ENCODE peak calls at places on chromosomes 6 and 20, in ten cellular contexts. J, Q, X, M, O, W, Y, K, N and L are unnamed samples.

GRCh38 chr6:21808551-21809181 is 215.1 kb downstream of the SOX4 start:
- DNase-seq in J (no peak), Q (no peak), X (no peak), M (peak), O (peak), W (peak), Y (no peak), K (no peak), N (peak), L (peak)

GRCh38 chr6:14441371-14441781 is 323.8 kb downstream of the CD83 start:
- DNase-seq in J (no peak), Q (no peak), X (no peak), M (peak), O (no peak), W (peak), Y (no peak), K (no peak), N (no peak), L (peak)

GRCh38 chr6:106629859-106630163 is 433 bp downstream of the QRSL1 start:
- DNase-seq in J (no peak), Q (no peak), X (no peak), M (no peak), O (no peak), W (no peak), Y (no peak), K (no peak), N (no peak), L (peak)

GRCh38 chr6:37809144-37809543 is 10.4 kb upstream of the ZFAND3 start:
- DNase-seq in J (no peak), Q (no peak), X (no peak), M (peak), O (peak), W (no peak), Y (no peak), K (no peak), N (no peak), L (peak)

GRCh38 chr6:156809446-156810178 is 32.4 kb downstream of the ARID1B start:
- DNase-seq in J (no peak), Q (no peak), X (no peak), M (no peak), O (no peak), W (no peak), Y (no peak), K (no peak), N (no peak), L (no peak)

GRCh38 chr6:107489636-107490567 is at the start of gene SOBP:
- DNase-seq in J (no peak), Q (peak), X (peak), M (peak), O (peak), W (peak), Y (peak), K (no peak), N (peak), L (peak)

GRCh38 chr6:17589402-17590116 is 10.5 kb upstream of the FAM8A1 start:
- DNase-seq in J (peak), Q (no peak), X (no peak), M (peak), O (no peak), W (no peak), Y (peak), K (no peak), N (no peak), L (peak)

GRCh38 chr20:56924976-56925695 is 296.0 kb downstream of the TFAP2C start:
- DNase-seq in J (no peak), Q (no peak), X (no peak), M (no peak), O (peak), W (no peak), Y (no peak), K (no peak), N (no peak), L (no peak)

GRCh38 chr20:25510202-25510601 is 75.1 kb downstream of the NINL start:
- DNase-seq in J (no peak), Q (no peak), X (no peak), M (no peak), O (no peak), W (no peak), Y (no peak), K (no peak), N (no peak), L (no peak)

GRCh38 chr6:90820436-90820835 is 233.6 kb upstream of the MAP3K7 start:
- DNase-seq in J (no peak), Q (no peak), X (no peak), M (no peak), O (no peak), W (no peak), Y (peak), K (no peak), N (no peak), L (no peak)

GRCh38 chr6:167422934-167423333 is 98.0 kb downstream of the TTLL2 start:
- DNase-seq in J (no peak), Q (no peak), X (no peak), M (no peak), O (no peak), W (no peak), Y (no peak), K (no peak), N (no peak), L (no peak)

GRCh38 chr20:23308908-23309307 is 41.7 kb upstream of the NXT1 start:
- DNase-seq in J (no peak), Q (no peak), X (no peak), M (no peak), O (no peak), W (no peak), Y (no peak), K (no peak), N (no peak), L (no peak)

GRCh38 chr6:170193326-170193821 is 97.5 kb downstream of the DLL1 start:
- DNase-seq in J (no peak), Q (no peak), X (no peak), M (no peak), O (no peak), W (no peak), Y (no peak), K (no peak), N (peak), L (no peak)

GRCh38 chr6:162058281-162058875 is 669.2 kb downstream of the PRKN start:
- DNase-seq in J (no peak), Q (no peak), X (no peak), M (peak), O (peak), W (no peak), Y (peak), K (no peak), N (no peak), L (no peak)

GRCh38 chr6:14984454-14984853 is 261.4 kb upstream of the JARID2 start:
- DNase-seq in J (peak), Q (no peak), X (no peak), M (peak), O (peak), W (no peak), Y (no peak), K (no peak), N (peak), L (peak)

GRCh38 chr6:139847322-139847797 is 472.9 kb upstream of the CITED2 start:
- DNase-seq in J (no peak), Q (no peak), X (no peak), M (no peak), O (no peak), W (no peak), Y (no peak), K (no peak), N (no peak), L (peak)

GRCh38 chr6:151409260-151409659 is 17.9 kb upstream of the ZBTB2 start:
- DNase-seq in J (no peak), Q (no peak), X (no peak), M (no peak), O (no peak), W (no peak), Y (no peak), K (no peak), N (no peak), L (no peak)

GRCh38 chr20:19620471-19620870 is 137.6 kb upstream of the RIN2 start:
- DNase-seq in J (no peak), Q (no peak), X (no peak), M (no peak), O (no peak), W (no peak), Y (no peak), K (no peak), N (no peak), L (no peak)

GRCh38 chr20:3752386-3752759 is 15.2 kb downstream of the ADISSP start:
- DNase-seq in J (no peak), Q (no peak), X (no peak), M (no peak), O (no peak), W (no peak), Y (no peak), K (no peak), N (no peak), L (no peak)

GRCh38 chr6:146990284-146990683 is 213.9 kb upstream of the STXBP5 start:
- DNase-seq in J (no peak), Q (no peak), X (no peak), M (peak), O (no peak), W (no peak), Y (peak), K (no peak), N (no peak), L (peak)

GRCh38 chr6:98847767-98848538 is 13.6 kb downstream of the POU3F2 start:
- DNase-seq in J (no peak), Q (no peak), X (no peak), M (no peak), O (peak), W (no peak), Y (no peak), K (no peak), N (peak), L (no peak)

GRCh38 chr6:161151660-161152526 is 122.0 kb downstream of the AGPAT4 start:
- DNase-seq in J (no peak), Q (no peak), X (no peak), M (no peak), O (no peak), W (no peak), Y (no peak), K (no peak), N (no peak), L (no peak)

GRCh38 chr6:15661815-15662245 is 998 bp downstream of the DTNBP1 start:
- DNase-seq in J (no peak), Q (no peak), X (peak), M (no peak), O (no peak), W (no peak), Y (no peak), K (no peak), N (no peak), L (peak)

GRCh38 chr6:157283900-157284737 is 39.2 kb downstream of the TMEM242 start:
- DNase-seq in J (no peak), Q (no peak), X (no peak), M (no peak), O (no peak), W (no peak), Y (no peak), K (no peak), N (peak), L (no peak)

GRCh38 chr20:13140775-13141174 is 80.3 kb upstream of the ISM1 start:
- DNase-seq in J (no peak), Q (no peak), X (no peak), M (no peak), O (no peak), W (no peak), Y (no peak), K (no peak), N (no peak), L (no peak)

GRCh38 chr6:94251878-94252277 is 832.5 kb upstream of the EPHA7 start:
- DNase-seq in J (no peak), Q (no peak), X (no peak), M (no peak), O (no peak), W (no peak), Y (no peak), K (no peak), N (no peak), L (no peak)

GRCh38 chr6:83976037-83976755 is 57.4 kb upstream of the MRAP2 start:
- DNase-seq in J (no peak), Q (no peak), X (no peak), M (no peak), O (no peak), W (no peak), Y (no peak), K (no peak), N (no peak), L (no peak)

GRCh38 chr20:61355585-61355984 is 103.5 kb downstream of the CDH4 start:
- DNase-seq in J (no peak), Q (no peak), X (no peak), M (no peak), O (no peak), W (no peak), Y (no peak), K (no peak), N (no peak), L (no peak)

GRCh38 chr6:127475135-127475822 is 16.1 kb upstream of the KIAA0408 start:
- DNase-seq in J (no peak), Q (no peak), X (no peak), M (no peak), O (no peak), W (no peak), Y (no peak), K (no peak), N (no peak), L (no peak)

GRCh38 chr20:11387189-11387754 is 530.4 kb upstream of the BTBD3 start:
- DNase-seq in J (peak), Q (no peak), X (no peak), M (peak), O (no peak), W (no peak), Y (peak), K (no peak), N (no peak), L (peak)

GRCh38 chr20:6044102-6044501 is 9.8 kb downstream of the LRRN4 start:
- DNase-seq in J (no peak), Q (no peak), X (no peak), M (no peak), O (no peak), W (no peak), Y (peak), K (no peak), N (no peak), L (no peak)